ENCODE peak calls at places on chromosomes 2 and 18, in five cellular contexts. I is GM23338, D is pancreas, N is OCI-LY7, G is neural progenitor cell. W is an unnamed sample.

GRCh38 chr2:191436368-191437055 is 191.3 kb downstream of the MYO1B start:
- DNase-seq in I (no peak), D (no peak), N (no peak), G (no peak), W (no peak)

GRCh38 chr18:9506046-9506792 is 30.9 kb downstream of the RALBP1 start:
- DNase-seq in I (peak), D (no peak), N (no peak), G (peak), W (peak)

GRCh38 chr2:119324748-119325270 is 41.8 kb downstream of the C2orf76 start:
- DNase-seq in I (no peak), D (no peak), N (no peak), G (no peak), W (no peak)

GRCh38 chr2:238220892-238221521 is 17.5 kb upstream of the ILKAP start:
- DNase-seq in I (no peak), D (no peak), N (no peak), G (no peak), W (no peak)

GRCh38 chr2:232941912-232942595 is 71.0 kb downstream of the NGEF start:
- DNase-seq in I (no peak), D (no peak), N (no peak), G (no peak), W (no peak)

GRCh38 chr2:69375494-69376353 is 11.3 kb downstream of the GFPT1 start:
- DNase-seq in I (peak), D (no peak), N (peak), G (peak), W (peak)

GRCh38 chr2:47321411-47322031 is 81.4 kb upstream of the MSH2 start:
- DNase-seq in I (no peak), D (no peak), N (no peak), G (no peak), W (no peak)

GRCh38 chr2:55395724-55396605 is 23.7 kb downstream of the CCDC88A start:
- DNase-seq in I (no peak), D (no peak), N (no peak), G (no peak), W (no peak)

GRCh38 chr2:105344704-105345345 is 7.5 kb downstream of the C2orf49 start:
- DNase-seq in I (peak), D (no peak), N (peak), G (peak), W (peak)

GRCh38 chr2:216464104-216464720 is 34.4 kb upstream of the RPL37A start:
- DNase-seq in I (no peak), D (no peak), N (no peak), G (no peak), W (no peak)

GRCh38 chr2:136325844-136326291 is 207.9 kb upstream of the CXCR4 start:
- DNase-seq in I (no peak), D (no peak), N (no peak), G (no peak), W (no peak)

GRCh38 chr2:227566012-227566411 is 32.7 kb upstream of the SCYGR2 start:
- DNase-seq in I (peak), D (no peak), N (no peak), G (no peak), W (no peak)

GRCh38 chr2:128440666-128441340 is 122.1 kb upstream of the HS6ST1 start:
- DNase-seq in I (no peak), D (no peak), N (no peak), G (no peak), W (no peak)

GRCh38 chr2:200847268-200847667 is 17.2 kb downstream of the CLK1 start:
- DNase-seq in I (no peak), D (no peak), N (no peak), G (no peak), W (no peak)

GRCh38 chr2:13919981-13920382 is 712.5 kb upstream of the LRATD1 start:
- DNase-seq in I (no peak), D (no peak), N (no peak), G (no peak), W (no peak)

GRCh38 chr2:240405654-240406313 is 29.7 kb upstream of the GPC1 start:
- DNase-seq in I (no peak), D (peak), N (no peak), G (no peak), W (no peak)

GRCh38 chr2:97752342-97753334 is 39.3 kb downstream of the ZAP70 start:
- DNase-seq in I (no peak), D (no peak), N (no peak), G (no peak), W (no peak)

GRCh38 chr2:13056259-13056843 is 339.6 kb downstream of the TRIB2 start:
- DNase-seq in I (peak), D (no peak), N (peak), G (peak), W (peak)

GRCh38 chr2:240992572-240993291 is 5.7 kb upstream of the SNED1 start:
- DNase-seq in I (no peak), D (peak), N (no peak), G (no peak), W (no peak)

GRCh38 chr18:26532367-26533340 is 15.7 kb downstream of the KCTD1 start:
- DNase-seq in I (peak), D (no peak), N (no peak), G (no peak), W (no peak)

GRCh38 chr2:71071681-71072398 is 3.4 kb downstream of the NAGK start:
- DNase-seq in I (peak), D (no peak), N (peak), G (no peak), W (peak)
- TF ChIP-seq CTCF in I (peak), D (no peak), N (peak), G (no peak), W (peak)

DNA sequence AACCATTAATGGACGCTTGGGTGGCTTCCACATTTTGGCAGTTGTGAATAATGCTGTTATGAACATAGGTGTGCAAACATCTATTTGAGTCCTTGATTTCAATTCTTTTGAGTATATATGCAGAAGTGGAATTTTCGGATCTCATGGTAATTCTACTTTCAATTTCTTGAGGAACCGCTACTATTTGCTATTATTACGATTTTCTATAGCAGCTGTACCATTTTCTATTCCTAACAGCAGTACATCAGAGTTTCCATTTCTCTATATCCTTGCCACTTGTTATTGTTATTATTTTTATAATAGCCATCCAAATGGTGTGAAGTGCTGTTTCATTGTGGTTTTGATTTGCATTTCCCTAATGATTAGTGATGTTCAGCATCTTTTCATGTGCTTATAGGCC is 69.5 kb downstream of the KIF5C start:
- DNase-seq in I (no peak), D (no peak), N (no peak), G (no peak), W (no peak)
- H3K4me3 ChIP-seq in I (no peak), D (no peak), N (no peak), G (no peak), W (no peak)

GRCh38 chr2:234708717-234709116 is 211.8 kb upstream of the ARL4C start:
- DNase-seq in I (no peak), D (no peak), N (no peak), G (no peak), W (no peak)

GRCh38 chr2:234706086-234706485 is 209.2 kb upstream of the ARL4C start:
- DNase-seq in I (no peak), D (no peak), N (no peak), G (no peak), W (no peak)

GRCh38 chr2:234710066-234710465 is 213.2 kb upstream of the ARL4C start:
- DNase-seq in I (no peak), D (no peak), N (no peak), G (no peak), W (no peak)

GRCh38 chr2:234710587-234710986 is 213.7 kb upstream of the ARL4C start:
- DNase-seq in I (peak), D (no peak), N (no peak), G (no peak), W (no peak)

GRCh38 chr2:234708091-234708683 is 211.3 kb upstream of the ARL4C start:
- DNase-seq in I (peak), D (no peak), N (no peak), G (peak), W (no peak)
- TF ChIP-seq CTCF in I (no peak), D (no peak), N (no peak), G (no peak), W (no peak)

DNA sequence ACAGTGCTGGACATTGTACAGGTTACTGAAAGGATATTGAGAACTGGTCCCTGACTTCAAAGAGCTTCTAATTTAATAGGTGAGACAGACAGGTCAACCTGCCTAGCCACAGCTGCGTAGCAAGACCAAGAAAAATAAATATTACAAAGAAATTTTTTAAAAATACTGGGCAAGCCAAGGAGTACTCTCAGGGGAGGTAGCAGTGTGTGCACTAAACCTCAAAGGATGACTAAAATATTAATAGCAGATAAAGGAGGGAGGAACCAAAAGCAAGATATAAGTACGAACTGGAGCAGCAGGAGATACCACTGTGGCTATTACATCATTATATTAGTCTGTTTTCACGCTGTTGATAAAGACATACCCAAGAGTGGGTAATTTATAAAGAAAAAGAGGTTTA is 14.9 kb downstream of the SCG2 start:
- DNase-seq in I (no peak), D (no peak), N (no peak), G (no peak), W (no peak)
- H3K4me3 ChIP-seq in I (no peak), D (no peak), N (no peak), G (no peak), W (no peak)

GRCh38 chr18:77984178-77984577 is 734.5 kb downstream of the GALR1 start:
- DNase-seq in I (no peak), D (no peak), N (no peak), G (no peak), W (no peak)
- TF ChIP-seq CTCF in I (no peak), D (no peak), N (no peak), G (no peak), W (no peak)

W was measured in GM12865.